ENCODE peak calls at places on chromosome 19, in ten cellular contexts. One of them, this sample, is unnamed. For H3K36me3, the result is how much of the 10 kb centered on the place peaks cover.

GRCh38 chr19:4811328-4812131 is 20.0 kb downstream of the TICAM1 start:
- DNase-seq in astrocyte: no peak
- DNase-seq in WERI-Rb-1: peak
- DNase-seq in kidney epithelial cell: no peak
- DNase-seq in ovary: peak
- DNase-seq in left lung: peak
- DNase-seq in body of pancreas: peak
- DNase-seq in transverse colon: peak
- DNase-seq in tibial artery: peak
- DNase-seq in upper lobe of right lung: peak
- DNase-seq in this sample: peak

GRCh38 chr19:13600091-13600490 is 93.8 kb upstream of the CACNA1A start:
- DNase-seq in astrocyte: no peak
- DNase-seq in transverse colon: no peak
- DNase-seq in kidney epithelial cell: no peak
- DNase-seq in left lung: no peak
- DNase-seq in tibial artery: no peak
- DNase-seq in body of pancreas: peak
- DNase-seq in ovary: no peak
- DNase-seq in upper lobe of right lung: no peak
- DNase-seq in WERI-Rb-1: no peak
- DNase-seq in this sample: no peak

GRCh38 chr19:37933965-37934364 is 27.0 kb downstream of the SIPA1L3 start:
- DNase-seq in ovary: no peak
- DNase-seq in astrocyte: peak
- DNase-seq in left lung: no peak
- DNase-seq in transverse colon: no peak
- DNase-seq in body of pancreas: peak
- DNase-seq in upper lobe of right lung: no peak
- DNase-seq in tibial artery: no peak
- DNase-seq in kidney epithelial cell: no peak
- DNase-seq in WERI-Rb-1: no peak
- DNase-seq in this sample: no peak

GRCh38 chr19:10907925-10908324 is 20.5 kb downstream of the YIPF2 start:
- DNase-seq in left lung: no peak
- DNase-seq in WERI-Rb-1: no peak
- DNase-seq in ovary: no peak
- DNase-seq in body of pancreas: no peak
- DNase-seq in transverse colon: no peak
- DNase-seq in upper lobe of right lung: no peak
- DNase-seq in kidney epithelial cell: no peak
- DNase-seq in astrocyte: no peak
- DNase-seq in tibial artery: no peak
- DNase-seq in this sample: no peak

GRCh38 chr19:50933640-50934039 is 19.2 kb downstream of the KLK5 start:
- DNase-seq in left lung: no peak
- DNase-seq in upper lobe of right lung: no peak
- DNase-seq in ovary: no peak
- DNase-seq in WERI-Rb-1: no peak
- DNase-seq in tibial artery: no peak
- DNase-seq in astrocyte: peak
- DNase-seq in kidney epithelial cell: no peak
- DNase-seq in body of pancreas: no peak
- DNase-seq in transverse colon: no peak
- DNase-seq in this sample: no peak

GRCh38 chr19:47209323-47210179 is 21.4 kb downstream of the BBC3 start:
- DNase-seq in kidney epithelial cell: no peak
- DNase-seq in astrocyte: no peak
- DNase-seq in tibial artery: no peak
- DNase-seq in WERI-Rb-1: no peak
- DNase-seq in transverse colon: no peak
- DNase-seq in left lung: no peak
- DNase-seq in upper lobe of right lung: no peak
- DNase-seq in body of pancreas: no peak
- DNase-seq in ovary: no peak
- DNase-seq in this sample: no peak

GRCh38 chr19:51690359-51691121 is 2.6 kb upstream of the SPACA6 start:
- DNase-seq in body of pancreas: peak
- DNase-seq in kidney epithelial cell: no peak
- DNase-seq in upper lobe of right lung: peak
- DNase-seq in WERI-Rb-1: peak
- DNase-seq in ovary: peak
- DNase-seq in tibial artery: peak
- DNase-seq in transverse colon: peak
- DNase-seq in astrocyte: peak
- DNase-seq in left lung: peak
- DNase-seq in this sample: no peak

GRCh38 chr19:33798701-33799111 is 2.0 kb downstream of the KCTD15 start:
- DNase-seq in astrocyte: peak
- DNase-seq in WERI-Rb-1: peak
- DNase-seq in kidney epithelial cell: no peak
- DNase-seq in left lung: no peak
- DNase-seq in transverse colon: no peak
- DNase-seq in upper lobe of right lung: no peak
- DNase-seq in tibial artery: no peak
- DNase-seq in body of pancreas: no peak
- DNase-seq in ovary: no peak
- DNase-seq in this sample: no peak

GRCh38 chr19:31113250-31113685 is 236.0 kb downstream of the TSHZ3 start:
- DNase-seq in tibial artery: no peak
- DNase-seq in WERI-Rb-1: no peak
- DNase-seq in astrocyte: peak
- DNase-seq in upper lobe of right lung: no peak
- DNase-seq in kidney epithelial cell: no peak
- DNase-seq in body of pancreas: no peak
- DNase-seq in transverse colon: no peak
- DNase-seq in ovary: no peak
- DNase-seq in left lung: no peak
- DNase-seq in this sample: no peak

GRCh38 chr19:45402469-45403070 is 2.3 kb downstream of the PPP1R13L start:
- DNase-seq in tibial artery: no peak
- DNase-seq in transverse colon: peak
- DNase-seq in ovary: no peak
- DNase-seq in left lung: peak
- DNase-seq in upper lobe of right lung: peak
- DNase-seq in kidney epithelial cell: no peak
- DNase-seq in astrocyte: no peak
- DNase-seq in WERI-Rb-1: no peak
- DNase-seq in body of pancreas: peak
- DNase-seq in this sample: peak

DNA sequence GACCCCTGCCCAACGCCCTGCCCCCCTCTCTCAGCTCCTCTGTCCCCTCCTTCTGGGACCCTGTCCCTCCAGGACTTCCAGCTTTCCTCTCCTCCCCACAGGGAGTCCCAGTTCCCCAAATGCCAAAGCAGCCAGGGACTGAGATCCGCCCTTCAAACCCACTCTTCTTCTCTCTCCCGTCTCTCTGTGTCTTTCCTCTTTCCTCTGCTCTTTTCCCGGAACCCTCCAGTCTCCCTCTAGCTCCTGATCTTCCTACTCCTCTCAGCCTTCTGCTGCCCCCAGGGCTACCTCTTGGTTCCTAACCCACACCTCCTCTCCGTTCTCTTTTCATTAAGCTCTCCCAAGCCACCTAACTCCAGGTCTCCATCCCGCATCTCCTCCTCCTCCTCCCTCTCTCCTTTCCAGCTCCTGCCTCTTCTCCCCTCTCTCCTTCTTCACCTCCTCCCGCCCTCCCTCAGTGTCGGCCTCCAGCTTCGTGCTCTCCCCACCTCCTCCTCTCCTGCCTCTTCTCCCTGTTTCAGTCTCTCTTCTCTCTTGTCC is at the start of gene CA11:
- DNase-seq in kidney epithelial cell: no peak
- DNase-seq in body of pancreas: no peak
- DNase-seq in astrocyte: no peak
- DNase-seq in upper lobe of right lung: no peak
- DNase-seq in tibial artery: no peak
- DNase-seq in transverse colon: no peak
- DNase-seq in WERI-Rb-1: peak
- DNase-seq in ovary: no peak
- DNase-seq in left lung: no peak
- DNase-seq in this sample: no peak
- H3K4me3 ChIP-seq in kidney epithelial cell: peak
- H3K4me3 ChIP-seq in body of pancreas: peak
- H3K4me3 ChIP-seq in astrocyte: peak
- H3K4me3 ChIP-seq in upper lobe of right lung: peak
- H3K4me3 ChIP-seq in tibial artery: peak
- H3K4me3 ChIP-seq in transverse colon: peak
- H3K4me3 ChIP-seq in WERI-Rb-1: peak
- H3K4me3 ChIP-seq in ovary: peak
- H3K4me3 ChIP-seq in left lung: peak
- H3K4me3 ChIP-seq in this sample: peak

DNA sequence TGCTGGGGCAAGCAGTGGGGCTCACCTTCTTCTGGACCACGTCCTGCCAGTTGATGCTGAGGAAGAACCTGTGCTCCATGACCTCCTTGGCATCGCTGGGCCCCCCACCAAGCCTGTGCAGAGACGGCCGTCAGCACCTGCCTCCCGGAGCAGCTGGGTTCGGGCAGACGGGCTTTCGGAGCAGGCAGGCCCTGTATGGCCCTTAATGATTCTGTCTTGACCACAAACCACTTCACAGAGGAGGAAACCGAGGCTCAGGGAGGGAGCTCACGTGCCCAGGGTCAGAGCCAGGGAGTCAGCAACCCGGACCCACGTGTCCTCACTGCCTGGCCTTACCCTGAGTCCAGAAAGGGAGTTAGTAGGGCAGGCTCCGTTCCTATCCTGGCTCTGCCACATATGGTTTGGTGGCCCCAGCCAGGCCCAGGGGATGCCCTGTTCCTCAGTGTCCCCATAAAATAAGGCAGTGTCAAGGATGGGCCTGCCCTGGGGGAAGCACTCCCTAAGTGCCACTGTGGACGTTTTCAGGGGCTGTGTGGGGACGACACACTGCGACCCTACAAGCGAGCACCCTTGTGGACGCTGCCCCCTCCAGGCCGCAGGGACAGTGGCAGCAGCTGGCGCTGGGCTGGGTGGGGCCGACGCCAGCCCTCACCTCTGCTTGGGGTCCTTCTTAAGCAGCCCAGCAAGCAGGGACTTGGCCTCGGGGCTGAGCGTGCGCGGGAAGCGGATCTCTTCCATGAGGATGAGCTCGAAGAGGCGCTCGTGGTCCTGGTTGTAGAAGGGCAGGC is 8.9 kb upstream of the CCNP start:
- DNase-seq in transverse colon: no peak
- DNase-seq in upper lobe of right lung: no peak
- DNase-seq in kidney epithelial cell: no peak
- DNase-seq in astrocyte: no peak
- DNase-seq in tibial artery: peak
- DNase-seq in body of pancreas: no peak
- DNase-seq in WERI-Rb-1: no peak
- DNase-seq in ovary: no peak
- DNase-seq in left lung: peak
- DNase-seq in this sample: no peak
- TF ChIP-seq CTCF in transverse colon: no peak
- TF ChIP-seq CTCF in upper lobe of right lung: no peak
- TF ChIP-seq CTCF in kidney epithelial cell: peak
- TF ChIP-seq CTCF in astrocyte: no peak
- TF ChIP-seq CTCF in tibial artery: no peak
- TF ChIP-seq CTCF in body of pancreas: no peak
- TF ChIP-seq CTCF in WERI-Rb-1: peak
- TF ChIP-seq CTCF in ovary: no peak
- TF ChIP-seq CTCF in left lung: no peak
- TF ChIP-seq CTCF in this sample: no peak

DNA sequence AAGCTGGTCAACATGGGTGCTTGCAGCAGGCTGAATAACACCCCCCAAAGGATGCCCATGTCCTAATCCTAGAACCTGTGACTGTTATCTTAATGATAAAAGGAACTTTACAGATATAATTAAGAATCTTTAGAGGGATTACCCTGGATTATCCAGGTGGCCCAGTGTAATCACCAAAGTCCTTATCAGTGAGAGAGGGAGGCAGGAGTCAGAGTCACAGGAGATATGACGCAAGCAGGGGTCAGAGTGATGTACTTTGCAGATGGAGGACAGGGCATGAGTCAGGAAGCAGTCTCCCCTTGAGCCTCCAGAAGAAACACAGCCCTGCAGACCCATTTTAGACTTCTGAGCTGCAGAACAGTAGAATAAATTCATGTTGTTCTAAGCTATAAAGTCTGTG is 9.8 kb downstream of the ZNF606 start:
- DNase-seq in tibial artery: no peak
- DNase-seq in WERI-Rb-1: peak
- DNase-seq in ovary: no peak
- DNase-seq in left lung: no peak
- DNase-seq in astrocyte: no peak
- DNase-seq in upper lobe of right lung: no peak
- DNase-seq in transverse colon: no peak
- DNase-seq in kidney epithelial cell: no peak
- DNase-seq in body of pancreas: no peak
- DNase-seq in this sample: no peak
- H3K36me3 ChIP-seq in tibial artery: half or more
- H3K36me3 ChIP-seq in WERI-Rb-1: half or more
- H3K36me3 ChIP-seq in ovary: under half
- H3K36me3 ChIP-seq in left lung: under half
- H3K36me3 ChIP-seq in astrocyte: under half
- H3K36me3 ChIP-seq in upper lobe of right lung: under half
- H3K36me3 ChIP-seq in transverse colon: under half
- H3K36me3 ChIP-seq in kidney epithelial cell: under half
- H3K36me3 ChIP-seq in body of pancreas: under half
- H3K36me3 ChIP-seq in this sample: under half

GRCh38 chr19:39509233-39509632 is 5.7 kb upstream of the SELENOV start:
- DNase-seq in astrocyte: no peak
- DNase-seq in left lung: no peak
- DNase-seq in ovary: no peak
- DNase-seq in body of pancreas: no peak
- DNase-seq in upper lobe of right lung: no peak
- DNase-seq in tibial artery: no peak
- DNase-seq in WERI-Rb-1: no peak
- DNase-seq in kidney epithelial cell: no peak
- DNase-seq in transverse colon: no peak
- DNase-seq in this sample: no peak

GRCh38 chr19:39508629-39509028 is 6.3 kb upstream of the SELENOV start:
- DNase-seq in body of pancreas: no peak
- DNase-seq in left lung: no peak
- DNase-seq in WERI-Rb-1: no peak
- DNase-seq in kidney epithelial cell: no peak
- DNase-seq in astrocyte: no peak
- DNase-seq in ovary: no peak
- DNase-seq in transverse colon: no peak
- DNase-seq in upper lobe of right lung: no peak
- DNase-seq in tibial artery: no peak
- DNase-seq in this sample: no peak

GRCh38 chr19:39506944-39507714 is 7.8 kb upstream of the SELENOV start:
- DNase-seq in kidney epithelial cell: peak
- DNase-seq in upper lobe of right lung: no peak
- DNase-seq in astrocyte: peak
- DNase-seq in WERI-Rb-1: peak
- DNase-seq in left lung: no peak
- DNase-seq in body of pancreas: peak
- DNase-seq in transverse colon: no peak
- DNase-seq in tibial artery: no peak
- DNase-seq in ovary: no peak
- DNase-seq in this sample: peak

GRCh38 chr19:39506598-39506943 is 7.8 kb downstream of the DLL3 start:
- DNase-seq in kidney epithelial cell: no peak
- DNase-seq in tibial artery: no peak
- DNase-seq in transverse colon: no peak
- DNase-seq in left lung: no peak
- DNase-seq in ovary: no peak
- DNase-seq in WERI-Rb-1: no peak
- DNase-seq in upper lobe of right lung: no peak
- DNase-seq in body of pancreas: no peak
- DNase-seq in astrocyte: no peak
- DNase-seq in this sample: no peak

GRCh38 chr19:39507715-39508364 is 7.1 kb upstream of the SELENOV start:
- DNase-seq in tibial artery: no peak
- DNase-seq in body of pancreas: no peak
- DNase-seq in ovary: no peak
- DNase-seq in upper lobe of right lung: no peak
- DNase-seq in left lung: no peak
- DNase-seq in transverse colon: no peak
- DNase-seq in WERI-Rb-1: no peak
- DNase-seq in kidney epithelial cell: no peak
- DNase-seq in astrocyte: no peak
- DNase-seq in this sample: no peak
- H3K4me3 ChIP-seq in tibial artery: peak
- H3K4me3 ChIP-seq in body of pancreas: no peak
- H3K4me3 ChIP-seq in ovary: no peak
- H3K4me3 ChIP-seq in upper lobe of right lung: no peak
- H3K4me3 ChIP-seq in left lung: peak
- H3K4me3 ChIP-seq in transverse colon: no peak
- H3K4me3 ChIP-seq in WERI-Rb-1: peak
- H3K4me3 ChIP-seq in kidney epithelial cell: peak
- H3K4me3 ChIP-seq in astrocyte: peak
- H3K4me3 ChIP-seq in this sample: peak